ENCODE peak calls at places on chromosomes 4 and X, in ten cellular contexts. S is CD4-positive, alpha-beta T cell; A is C1 segment of cervical spinal cord; I is renal cortical epithelial cell; F is activated T-helper 1 cell treated with Interleukin-2 at 50 U/mL for 16 hours; Q is activated naive CD8-positive, alpha-beta T cell treated with anti-CD3 and anti-CD28 coated beads, Interleukin-2, amount 50 U/mL, for 24 hours; K is HepG2; L is NCI-H2081; H is K562; C is astrocyte of the spinal cord. Z is an unnamed sample.

GRCh38 chr4:181807771-181808170 is 435.4 kb upstream of the TENM3 start:
- DNase-seq in A (no peak), S (no peak), K (no peak), L (no peak), Q (no peak), C (no peak), F (no peak), H (no peak), I (no peak), Z (no peak)

GRCh38 chr4:81030617-81031388 is at the start of gene BMP3:
- DNase-seq in I (no peak), F (no peak), K (no peak), Q (peak), S (no peak), H (no peak), A (no peak), L (peak), C (peak), Z (no peak)

GRCh38 chr4:76752911-76753494 is 144.9 kb downstream of the SOWAHB start:
- DNase-seq in F (no peak), I (peak), A (no peak), S (no peak), L (no peak), H (no peak), C (peak), Q (no peak), K (no peak), Z (no peak)

GRCh38 chrX:41384041-41384705 is 50.2 kb downstream of the DDX3X start:
- DNase-seq in S (peak), A (no peak), I (peak), C (peak), Q (peak), F (peak), H (peak), K (no peak), L (no peak), Z (peak)

GRCh38 chr4:38889143-38889542 is 21.5 kb downstream of the FAM114A1 start:
- DNase-seq in K (peak), L (no peak), S (no peak), C (peak), H (no peak), A (no peak), I (peak), Q (no peak), F (no peak), Z (no peak)

GRCh38 chr4:109294006-109294405 is 8.5 kb downstream of the COL25A1 start:
- DNase-seq in F (no peak), I (no peak), L (no peak), A (no peak), C (no peak), K (peak), S (no peak), Q (peak), H (peak), Z (no peak)

GRCh38 chr4:53914313-53915016 is 149.9 kb downstream of the CHIC2 start:
- DNase-seq in A (no peak), S (no peak), L (no peak), Q (no peak), I (peak), C (peak), K (no peak), H (no peak), F (no peak), Z (peak)

GRCh38 chr4:24795666-24796381 is 451 bp downstream of the SOD3 start:
- DNase-seq in F (no peak), H (no peak), C (no peak), K (no peak), I (no peak), Q (no peak), L (no peak), S (no peak), A (no peak), Z (no peak)

GRCh38 chrX:100648601-100649417 is 4.8 kb downstream of the SRPX2 start:
- DNase-seq in S (no peak), H (no peak), A (no peak), F (no peak), K (peak), Q (no peak), I (peak), L (no peak), C (peak), Z (no peak)

GRCh38 chrX:38574858-38575257 is 13.5 kb downstream of the TSPAN7 start:
- DNase-seq in L (no peak), A (no peak), H (no peak), Q (no peak), F (no peak), I (no peak), S (no peak), C (no peak), K (no peak), Z (no peak)

GRCh38 chr4:1683903-1684755 is at the start of gene FAM53A:
- DNase-seq in F (peak), L (peak), C (peak), I (peak), K (peak), A (peak), Q (peak), S (peak), H (peak), Z (no peak)

GRCh38 chrX:634306-634958 is 3.8 kb downstream of the SHOX start:
- DNase-seq in H (no peak), S (no peak), F (no peak), L (no peak), C (no peak), Q (no peak), K (no peak), A (no peak), I (no peak), Z (no peak)

GRCh38 chrX:153601511-153602110 is 2.7 kb upstream of the CCNQ start:
- DNase-seq in S (no peak), L (no peak), A (no peak), Q (no peak), K (no peak), F (no peak), H (no peak), C (no peak), I (no peak), Z (no peak)

GRCh38 chr4:143667461-143667860 is 33.0 kb downstream of the FREM3 start:
- DNase-seq in K (no peak), H (no peak), C (peak), F (no peak), S (no peak), L (no peak), I (peak), Q (no peak), A (no peak), Z (no peak)

GRCh38 chr4:100635899-100636298 is 118.1 kb upstream of the EMCN start:
- DNase-seq in A (no peak), F (no peak), C (no peak), L (no peak), H (no peak), Q (no peak), I (no peak), K (no peak), S (no peak), Z (no peak)

GRCh38 chr4:182219400-182219799 is 23.8 kb upstream of the TENM3 start:
- DNase-seq in K (no peak), C (peak), H (no peak), F (no peak), A (no peak), S (no peak), Q (no peak), I (no peak), L (no peak), Z (no peak)

GRCh38 chr4:178599521-178599920 is 1157.3 kb upstream of the AGA start:
- DNase-seq in I (no peak), L (peak), K (no peak), A (no peak), F (no peak), C (no peak), H (no peak), S (no peak), Q (no peak), Z (no peak)

GRCh38 chr4:76233967-76234678 is 17.4 kb upstream of the FAM47E start:
- DNase-seq in C (no peak), F (no peak), S (no peak), I (no peak), K (no peak), Q (no peak), A (no peak), H (peak), L (no peak), Z (no peak)

GRCh38 chr4:129218897-129219296 is 122.9 kb downstream of the C4orf33 start:
- DNase-seq in K (no peak), S (no peak), A (no peak), F (no peak), I (no peak), Q (no peak), H (no peak), L (no peak), C (peak), Z (no peak)

GRCh38 chr4:8592366-8593267 is at the start of gene CPZ:
- DNase-seq in L (no peak), F (no peak), K (peak), Q (no peak), A (no peak), H (peak), C (peak), S (no peak), I (no peak), Z (no peak)

GRCh38 chr4:106530034-106530361 is 161.4 kb upstream of the GIMD1 start:
- DNase-seq in H (no peak), Q (no peak), I (peak), K (no peak), L (no peak), F (no peak), S (no peak), A (no peak), C (no peak), Z (no peak)

GRCh38 chr4:2458546-2459491 is 10.1 kb upstream of the RNF4 start:
- DNase-seq in H (peak), I (no peak), K (no peak), A (no peak), F (no peak), S (no peak), Q (no peak), C (no peak), L (peak), Z (no peak)

GRCh38 chr4:32172086-32172485 is 1451.9 kb downstream of the PCDH7 start:
- DNase-seq in K (no peak), L (no peak), I (peak), C (peak), Q (no peak), A (no peak), F (no peak), S (no peak), H (no peak), Z (no peak)

GRCh38 chrX:134936542-134936941 is 54.2 kb upstream of the SMIM10 start:
- DNase-seq in K (peak), I (peak), L (no peak), S (no peak), C (peak), A (no peak), H (no peak), F (no peak), Q (no peak), Z (no peak)

GRCh38 chr4:98603683-98604573 is 54.5 kb downstream of the TSPAN5 start:
- DNase-seq in C (peak), S (no peak), I (no peak), F (no peak), L (no peak), K (no peak), Q (no peak), H (no peak), A (no peak), Z (no peak)

GRCh38 chr4:22071749-22072148 is 123.2 kb upstream of the KCNIP4 start:
- DNase-seq in A (no peak), S (no peak), I (peak), F (no peak), C (no peak), L (no peak), Q (no peak), H (no peak), K (no peak), Z (no peak)

GRCh38 chr4:129080129-129080528 is 13.2 kb downstream of the SCLT1 start:
- DNase-seq in K (no peak), F (no peak), I (no peak), H (no peak), S (no peak), A (no peak), L (no peak), C (no peak), Q (no peak), Z (no peak)

GRCh38 chrX:135596495-135596894 is 76.0 kb downstream of the INTS6L start:
- DNase-seq in K (peak), Q (peak), S (peak), H (peak), A (no peak), L (no peak), C (peak), F (peak), I (peak), Z (peak)

GRCh38 chr4:119592708-119593298 is 35.8 kb downstream of the PDE5A start:
- DNase-seq in L (no peak), C (no peak), A (no peak), F (no peak), H (no peak), I (no peak), Q (no peak), S (no peak), K (no peak), Z (no peak)

GRCh38 chrX:113001836-113002235 is 161.2 kb upstream of the AMOT start:
- DNase-seq in A (no peak), S (no peak), Q (no peak), K (no peak), F (no peak), H (no peak), L (no peak), C (no peak), I (peak), Z (no peak)

GRCh38 chr4:17058506-17058905 is 160.1 kb upstream of the LDB2 start:
- DNase-seq in L (no peak), A (no peak), I (no peak), F (no peak), H (no peak), C (no peak), S (no peak), K (no peak), Q (no peak), Z (no peak)

GRCh38 chrX:22541926-22542325 is 269.2 kb downstream of the CBLL2 start:
- DNase-seq in Q (no peak), I (peak), F (no peak), K (no peak), H (no peak), C (no peak), S (no peak), L (no peak), A (no peak), Z (no peak)

GRCh38 chrX:20500171-20500865 is 233.6 kb upstream of the RPS6KA3 start:
- DNase-seq in H (no peak), F (no peak), K (no peak), I (no peak), L (no peak), Q (no peak), S (no peak), C (no peak), A (no peak), Z (no peak)

GRCh38 chr4:169045862-169046584 is 36.0 kb upstream of the CBR4 start:
- DNase-seq in A (no peak), K (no peak), I (peak), H (no peak), L (no peak), Q (no peak), S (no peak), F (no peak), C (no peak), Z (no peak)

GRCh38 chr4:159227984-159228383 is 125.1 kb downstream of the RAPGEF2 start:
- DNase-seq in K (peak), A (no peak), L (no peak), I (peak), H (no peak), C (peak), S (no peak), Q (no peak), F (no peak), Z (no peak)

GRCh38 chr4:144411700-144412099 is 234.3 kb upstream of the HHIP start:
- DNase-seq in I (no peak), H (no peak), Q (no peak), F (no peak), K (no peak), A (no peak), S (no peak), C (no peak), L (no peak), Z (no peak)

GRCh38 chr4:182486895-182487294 is 243.7 kb downstream of the TENM3 start:
- DNase-seq in C (peak), I (no peak), Q (no peak), F (no peak), H (no peak), A (no peak), L (no peak), S (no peak), K (no peak), Z (no peak)

GRCh38 chr4:87913871-87914270 is 61.6 kb upstream of the SPP1 start:
- DNase-seq in H (no peak), A (no peak), F (no peak), S (no peak), Q (no peak), L (no peak), I (peak), C (no peak), K (no peak), Z (no peak)

GRCh38 chr4:6377626-6378492 is 94.6 kb downstream of the PPP2R2C start:
- DNase-seq in S (no peak), H (no peak), L (no peak), C (no peak), I (no peak), F (no peak), Q (no peak), K (no peak), A (no peak), Z (no peak)

Z was measured in NK-92 treated with Interleukin-12 subunit alpha and Interleukin-12 subunit beta, amount 100 ng/mL, for 24 hours.